ENCODE peak calls at places on chromosomes 2 and 18, in four cellular contexts. Z, X, O and D are unnamed samples.

GRCh38 chr2:16162491-16163040 is 222.2 kb downstream of the MYCN start:
- DNase-seq in Z (no peak), X (no peak), O (no peak), D (no peak)

GRCh38 chr18:54378057-54378456 is 20.4 kb downstream of the C18orf54 start:
- DNase-seq in Z (no peak), X (no peak), O (no peak), D (no peak)

GRCh38 chr2:20617892-20618467 is 32.9 kb downstream of the HS1BP3 start:
- DNase-seq in Z (peak), X (peak), O (peak), D (peak)

GRCh38 chr18:35497006-35497333 is 790 bp downstream of the INO80C start:
- DNase-seq in Z (no peak), X (no peak), O (peak), D (no peak)

GRCh38 chr2:192159215-192159614 is 35.5 kb downstream of the TMEFF2 start:
- DNase-seq in Z (no peak), X (peak), O (no peak), D (no peak)

GRCh38 chr18:48954837-48955527 is 4.2 kb upstream of the SMAD7 start:
- DNase-seq in Z (no peak), X (no peak), O (no peak), D (no peak)

GRCh38 chr2:150076281-150076680 is 411.2 kb downstream of the RND3 start:
- DNase-seq in Z (no peak), X (no peak), O (no peak), D (no peak)

GRCh38 chr2:75194184-75194868 is 5.0 kb downstream of the TACR1 start:
- DNase-seq in Z (no peak), X (no peak), O (no peak), D (no peak)

GRCh38 chr2:187541086-187542085 is 12.8 kb downstream of the TFPI start:
- DNase-seq in Z (peak), X (peak), O (no peak), D (peak)

GRCh38 chr2:75607988-75608683 is 38.4 kb upstream of the MRPL19 start:
- DNase-seq in Z (no peak), X (no peak), O (no peak), D (no peak)

GRCh38 chr2:29920130-29920577 is 1.2 kb downstream of the ALK start:
- DNase-seq in Z (peak), X (peak), O (peak), D (peak)

GRCh38 chr18:6598657-6599056 is 130.9 kb upstream of the ARHGAP28 start:
- DNase-seq in Z (no peak), X (no peak), O (no peak), D (no peak)

GRCh38 chr2:61887684-61888303 is 662 bp downstream of the CCT4 start:
- DNase-seq in Z (no peak), X (no peak), O (peak), D (peak)

GRCh38 chr18:29147944-29148343 is 971.0 kb upstream of the CDH2 start:
- DNase-seq in Z (no peak), X (peak), O (peak), D (peak)

GRCh38 chr2:36562245-36562644 is 35.7 kb downstream of the FEZ2 start:
- DNase-seq in Z (no peak), X (no peak), O (no peak), D (no peak)

GRCh38 chr2:111918383-111918806 is 20.0 kb downstream of the MERTK start:
- DNase-seq in Z (no peak), X (peak), O (no peak), D (peak)

GRCh38 chr2:163665817-163666216 is 70.0 kb downstream of the FIGN start:
- DNase-seq in Z (no peak), X (no peak), O (no peak), D (no peak)

GRCh38 chr2:162989507-162989906 is 150.9 kb upstream of the KCNH7 start:
- DNase-seq in Z (no peak), X (no peak), O (peak), D (no peak)

GRCh38 chr2:181008418-181008817 is 28.0 kb downstream of the UBE2E3 start:
- DNase-seq in Z (no peak), X (no peak), O (peak), D (no peak)

GRCh38 chr2:17166506-17166905 is 351.7 kb downstream of the RAD51AP2 start:
- DNase-seq in Z (no peak), X (peak), O (no peak), D (peak)

GRCh38 chr2:42794271-42795046 is 2.1 kb upstream of the HAAO start:
- DNase-seq in Z (no peak), X (no peak), O (peak), D (no peak)

GRCh38 chr2:42793314-42794270 is 1.2 kb upstream of the HAAO start:
- DNase-seq in Z (peak), X (no peak), O (no peak), D (peak)

GRCh38 chr2:42792583-42793313 is at the start of gene HAAO:
- DNase-seq in Z (peak), X (no peak), O (peak), D (peak)

GRCh38 chr2:42791606-42792005 is 777 bp downstream of the HAAO start:
- DNase-seq in Z (no peak), X (no peak), O (no peak), D (no peak)

DNA sequence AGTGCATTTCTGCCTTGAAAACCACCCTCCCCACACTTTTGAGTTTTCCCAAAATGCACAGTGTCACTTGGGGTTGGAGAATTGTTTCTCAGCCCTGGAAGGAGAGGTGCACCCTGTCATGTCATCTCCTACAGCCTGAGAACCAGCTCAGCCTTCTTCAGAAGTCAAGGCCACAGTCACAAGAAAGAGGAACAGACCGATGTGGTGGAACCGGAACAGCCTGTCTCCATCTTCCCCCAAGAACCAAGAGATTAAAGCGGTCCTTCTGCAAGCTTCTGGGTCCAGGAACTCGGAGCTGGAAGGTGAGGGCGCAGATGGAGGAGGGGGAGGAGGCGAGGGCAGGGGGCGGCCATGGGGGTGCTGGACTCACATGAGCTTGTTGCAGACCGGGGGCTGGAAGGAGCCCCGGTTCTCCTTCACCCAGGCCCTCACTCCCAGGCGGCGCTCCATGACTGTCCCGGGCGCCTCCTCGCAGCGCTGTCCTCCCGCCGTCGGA is 248 bp downstream of the HAAO start:
- DNase-seq in Z (no peak), X (no peak), O (no peak), D (no peak)
- H3K4me3 ChIP-seq in Z (peak), X (peak), O (peak), D (peak)

GRCh38 chr18:77479047-77479446 is 229.4 kb downstream of the GALR1 start:
- DNase-seq in Z (no peak), X (no peak), O (no peak), D (no peak)
- H3K4me3 ChIP-seq in Z (no peak), X (no peak), O (no peak), D (no peak)

DNA sequence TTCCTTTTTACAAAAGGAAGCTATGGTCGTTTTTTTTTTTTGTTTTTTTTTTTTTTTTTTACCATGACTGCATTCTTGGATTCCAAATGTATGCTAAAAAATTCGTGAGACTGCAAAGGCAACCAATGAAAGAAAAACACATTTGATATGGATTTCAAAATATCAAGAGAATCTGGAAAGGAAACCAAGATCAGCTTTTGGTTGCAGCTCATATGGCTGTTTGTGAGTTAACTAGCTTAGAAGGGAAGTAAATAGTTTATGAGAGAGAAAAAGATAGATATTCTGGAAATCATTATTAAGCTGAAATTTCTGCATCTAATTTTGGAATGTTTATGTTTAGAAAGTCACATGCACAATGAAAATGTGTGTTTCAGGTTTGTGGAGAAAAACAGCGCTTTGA is 110.3 kb downstream of the PRPF40A start:
- DNase-seq in Z (no peak), X (no peak), O (no peak), D (no peak)
- H3K4me3 ChIP-seq in Z (no peak), X (no peak), O (no peak), D (no peak)

DNA sequence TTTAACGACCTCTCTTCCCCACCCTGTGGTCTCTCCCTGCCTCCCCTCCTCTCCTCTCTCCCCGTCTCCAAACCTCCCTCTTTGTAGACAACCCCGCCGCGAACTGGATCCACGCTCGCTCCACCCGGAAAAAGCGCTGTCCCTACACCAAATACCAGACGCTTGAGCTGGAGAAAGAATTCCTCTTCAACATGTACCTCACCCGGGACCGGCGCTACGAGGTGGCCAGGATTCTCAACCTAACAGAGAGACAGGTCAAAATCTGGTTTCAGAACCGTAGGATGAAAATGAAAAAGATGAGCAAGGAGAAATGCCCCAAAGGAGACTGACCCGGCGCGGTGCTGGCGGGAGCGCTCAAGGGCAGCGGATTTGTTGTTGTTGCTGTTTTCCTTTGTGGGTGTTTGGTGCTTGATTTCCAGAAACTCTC is 1.3 kb downstream of the HOXD9 start:
- DNase-seq in Z (no peak), X (no peak), O (no peak), D (no peak)
- H3K4me3 ChIP-seq in Z (no peak), X (no peak), O (no peak), D (no peak)

GRCh38 chr18:70390366-70391090 is 101.7 kb downstream of the SOCS6 start:
- DNase-seq in Z (no peak), X (no peak), O (no peak), D (no peak)
- H3K4me3 ChIP-seq in Z (no peak), X (no peak), O (no peak), D (no peak)

GRCh38 chr18:46167971-46168370 is 63.8 kb downstream of the HAUS1 start:
- DNase-seq in Z (no peak), X (no peak), O (no peak), D (no peak)
- H3K4me3 ChIP-seq in Z (peak), X (no peak), O (no peak), D (no peak)

GRCh38 chr2:59803586-59803985 is 749.9 kb downstream of the BCL11A start:
- DNase-seq in Z (no peak), X (no peak), O (no peak), D (no peak)

GRCh38 chr2:59806486-59806885 is 747.0 kb downstream of the BCL11A start:
- DNase-seq in Z (no peak), X (no peak), O (no peak), D (no peak)

DNA sequence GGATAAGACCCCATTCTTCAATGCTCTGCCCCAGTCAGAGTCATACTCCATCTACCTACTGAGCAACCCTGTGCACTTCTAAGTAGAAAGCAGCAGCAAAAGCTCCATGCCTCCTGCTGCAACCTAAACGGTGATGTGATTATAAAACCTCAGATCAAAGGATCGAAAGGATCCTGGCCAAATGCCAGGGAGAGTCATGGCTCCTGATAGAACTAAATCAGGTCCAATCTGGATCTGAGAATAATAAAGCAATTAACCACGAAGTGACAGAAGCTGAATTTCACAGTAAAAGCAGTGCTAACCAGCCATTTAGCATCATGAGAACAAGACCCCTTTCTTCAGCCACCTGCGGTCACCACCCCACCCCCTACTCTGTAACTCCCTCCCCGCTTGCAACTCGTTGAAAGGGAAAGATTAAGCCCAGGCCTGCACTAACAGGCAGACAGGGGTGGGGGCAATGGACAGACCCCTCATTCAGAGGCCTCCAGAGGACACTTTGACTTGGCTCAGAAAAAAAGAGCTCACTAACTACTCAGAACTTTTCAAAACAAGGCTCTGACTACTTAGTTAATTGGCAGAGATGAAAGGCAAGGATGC is 748.7 kb downstream of the BCL11A start:
- DNase-seq in Z (no peak), X (no peak), O (peak), D (no peak)
- H3K4me3 ChIP-seq in Z (no peak), X (no peak), O (no peak), D (no peak)

GRCh38 chr2:236161082-236161462 is 7.1 kb downstream of the GBX2 start:
- DNase-seq in Z (no peak), X (no peak), O (no peak), D (no peak)
- H3K4me3 ChIP-seq in Z (no peak), X (no peak), O (no peak), D (no peak)

GRCh38 chr2:19358242-19359020 is at the start of gene OSR1:
- DNase-seq in Z (peak), X (peak), O (peak), D (peak)

GRCh38 chr2:19357383-19358241 is 811 bp downstream of the OSR1 start:
- DNase-seq in Z (no peak), X (no peak), O (peak), D (no peak)

GRCh38 chr2:19355416-19355821 is 3.0 kb downstream of the OSR1 start:
- DNase-seq in Z (no peak), X (no peak), O (no peak), D (no peak)

GRCh38 chr2:19355931-19356544 is 2.4 kb downstream of the OSR1 start:
- DNase-seq in Z (no peak), X (no peak), O (no peak), D (no peak)

DNA sequence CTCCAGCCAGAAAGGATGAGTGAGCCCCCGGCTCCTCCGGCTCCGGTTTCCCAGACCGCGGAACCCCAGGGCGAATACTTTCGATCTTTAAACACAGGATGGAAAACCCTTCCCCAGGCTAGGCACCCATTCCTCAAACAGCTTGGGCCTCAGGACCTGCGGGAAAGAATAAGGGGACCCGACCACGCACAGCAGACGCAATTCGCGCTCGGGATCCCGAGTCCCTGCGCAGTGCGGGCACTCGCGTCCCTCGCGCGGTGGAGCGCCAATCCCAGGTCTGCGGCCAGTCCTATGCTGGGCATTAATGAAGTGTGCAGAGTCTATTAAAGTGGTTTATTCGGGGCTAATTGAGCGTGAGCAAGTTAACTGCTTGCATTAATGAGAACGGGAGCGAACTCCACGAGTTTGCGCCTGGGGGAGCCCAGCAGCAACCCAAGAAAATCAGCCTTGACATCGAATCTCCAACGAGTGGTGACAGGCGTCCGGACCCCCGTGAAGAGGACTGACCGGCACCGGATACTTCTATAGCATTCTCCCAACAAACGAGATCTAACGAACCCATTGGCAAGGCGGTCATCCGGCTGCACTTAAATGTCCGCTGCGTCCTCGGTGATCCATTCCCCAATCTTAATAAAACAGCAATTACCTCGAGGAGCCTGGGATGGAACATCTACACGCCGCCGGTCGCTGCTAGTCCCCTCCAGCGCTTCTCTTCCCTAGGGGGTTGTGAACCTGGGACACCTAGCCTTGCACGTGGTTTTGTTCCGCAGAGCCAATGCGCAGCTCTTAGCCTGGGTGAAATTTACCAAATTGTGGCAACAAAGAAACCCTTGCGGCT is 1.7 kb downstream of the OSR1 start:
- DNase-seq in Z (no peak), X (no peak), O (no peak), D (no peak)
- H3K4me3 ChIP-seq in Z (peak), X (peak), O (peak), D (no peak)